ENCODE peak calls at places on chromosomes 5 and 9, in seven cellular contexts. R is Peyer's patch, F is BE2C, I is brain microvascular endothelial cell, G is H1, X is tibial artery, U is OCI-LY7. E is an unnamed sample.
A peak's percentile ranks its signal among the peaks of the same experiment; 100 is the strongest.

GRCh38 chr9:129968690-129969485 is 74.1 kb downstream of the FNBP1 start:
- DNase-seq in R (no peak), F (no peak), I (peak; percentile 21), G (no peak), X (no peak), U (no peak), E (no peak)

GRCh38 chr5:159504106-159504856 is 174.0 kb upstream of the IL12B start:
- DNase-seq in R (no peak), F (no peak), I (peak; percentile 27), G (no peak), X (no peak), U (no peak), E (no peak)

GRCh38 chr5:131413605-131414559 is 150.0 kb downstream of the CDC42SE2 start:
- DNase-seq in R (no peak), F (no peak), I (no peak), G (no peak), X (no peak), U (no peak), E (no peak)

GRCh38 chr5:167576928-167577327 is 714.5 kb upstream of the WWC1 start:
- DNase-seq in R (no peak), F (no peak), I (no peak), G (no peak), X (no peak), U (no peak), E (no peak)

GRCh38 chr5:137101544-137101943 is 397.6 kb downstream of the SPOCK1 start:
- DNase-seq in R (no peak), F (no peak), I (no peak), G (no peak), X (no peak), U (no peak), E (no peak)

GRCh38 chr9:106883030-106883429 is 20.1 kb downstream of the ZNF462 start:
- DNase-seq in R (no peak), F (no peak), I (no peak), G (no peak), X (no peak), U (no peak), E (no peak)

GRCh38 chr5:125065736-125066135 is 319.3 kb upstream of the ZNF608 start:
- DNase-seq in R (no peak), F (no peak), I (no peak), G (no peak), X (no peak), U (no peak), E (no peak)

GRCh38 chr5:147427784-147428401 is 82.0 kb downstream of the DPYSL3 start:
- DNase-seq in R (no peak), F (peak; percentile 30), I (peak; percentile 16), G (no peak), X (no peak), U (no peak), E (no peak)

GRCh38 chr5:91229031-91229623 is 154.0 kb downstream of the ARRDC3 start:
- DNase-seq in R (no peak), F (no peak), I (no peak), G (no peak), X (no peak), U (no peak), E (no peak)

GRCh38 chr5:113054899-113055298 is 78.3 kb downstream of the DCP2 start:
- DNase-seq in R (no peak), F (no peak), I (no peak), G (no peak), X (no peak), U (no peak), E (no peak)

GRCh38 chr5:74318985-74319563 is 321.5 kb downstream of the ENC1 start:
- DNase-seq in R (no peak), F (no peak), I (no peak), G (no peak), X (no peak), U (no peak), E (no peak)

GRCh38 chr9:70000481-70000880 is 43.2 kb upstream of the MAMDC2 start:
- DNase-seq in R (no peak), F (no peak), I (no peak), G (no peak), X (no peak), U (no peak), E (no peak)

GRCh38 chr5:153592081-153592480 is 101.6 kb downstream of the GRIA1 start:
- DNase-seq in R (no peak), F (no peak), I (no peak), G (no peak), X (no peak), U (no peak), E (no peak)

GRCh38 chr5:95617057-95617456 is 2.8 kb upstream of the GPR150 start:
- DNase-seq in R (no peak), F (no peak), I (peak; percentile 79), G (no peak), X (no peak), U (no peak), E (no peak)

GRCh38 chr9:2676466-2676865 is 40.8 kb upstream of the KCNV2 start:
- DNase-seq in R (no peak), F (peak; percentile 43), I (no peak), G (no peak), X (no peak), U (no peak), E (no peak)

GRCh38 chr5:32869216-32869615 is 158.1 kb downstream of the NPR3 start:
- DNase-seq in R (no peak), F (no peak), I (no peak), G (no peak), X (no peak), U (no peak), E (no peak)

GRCh38 chr5:141175933-141176332 is 1.7 kb upstream of the PCDHB8 start:
- DNase-seq in R (no peak), F (no peak), I (no peak), G (no peak), X (no peak), U (no peak), E (no peak)

GRCh38 chr5:141172381-141173204 is at the start of gene PCDHB7:
- DNase-seq in R (no peak), F (peak; percentile 57), I (no peak), G (no peak), X (no peak), U (peak; percentile 26), E (peak; percentile 40)
- H3K4me3 ChIP-seq in R (no peak within 1 kb of the TSS), F (no peak within 1 kb of the TSS), I (no peak within 1 kb of the TSS), G (no peak within 1 kb of the TSS), X (peak within 1 kb of the TSS; percentile 33), U (no peak within 1 kb of the TSS), E (peak within 1 kb of the TSS; percentile 33)

GRCh38 chr5:158163836-158164572 is 305.1 kb upstream of the CLINT1 start:
- DNase-seq in R (no peak), F (no peak), I (no peak), G (no peak), X (no peak), U (no peak), E (no peak)

GRCh38 chr5:158165647-158166046 is 306.7 kb upstream of the CLINT1 start:
- DNase-seq in R (no peak), F (no peak), I (no peak), G (no peak), X (no peak), U (peak; percentile 29), E (no peak)

GRCh38 chr5:158164648-158165047 is 305.7 kb upstream of the CLINT1 start:
- DNase-seq in R (no peak), F (no peak), I (no peak), G (no peak), X (no peak), U (no peak), E (no peak)

GRCh38 chr5:158162479-158162878 is 303.5 kb upstream of the CLINT1 start:
- DNase-seq in R (no peak), F (no peak), I (no peak), G (no peak), X (no peak), U (no peak), E (no peak)

GRCh38 chr5:158162026-158162425 is 303.1 kb upstream of the CLINT1 start:
- DNase-seq in R (no peak), F (no peak), I (no peak), G (no peak), X (no peak), U (no peak), E (no peak)
- TF ChIP-seq CTCF in R (no peak), F (no peak), I (no peak), G (no peak), X (no peak), U (no peak), E (no peak)

GRCh38 chr5:141121985-141122384 is 367 bp downstream of the PCDHB4 start:
- DNase-seq in R (no peak), F (peak; percentile 31), I (no peak), G (no peak), X (no peak), U (no peak), E (no peak)

GRCh38 chr5:141127305-141127704 is 5.7 kb downstream of the PCDHB4 start:
- DNase-seq in R (no peak), F (no peak), I (no peak), G (no peak), X (no peak), U (no peak), E (no peak)

DNA sequence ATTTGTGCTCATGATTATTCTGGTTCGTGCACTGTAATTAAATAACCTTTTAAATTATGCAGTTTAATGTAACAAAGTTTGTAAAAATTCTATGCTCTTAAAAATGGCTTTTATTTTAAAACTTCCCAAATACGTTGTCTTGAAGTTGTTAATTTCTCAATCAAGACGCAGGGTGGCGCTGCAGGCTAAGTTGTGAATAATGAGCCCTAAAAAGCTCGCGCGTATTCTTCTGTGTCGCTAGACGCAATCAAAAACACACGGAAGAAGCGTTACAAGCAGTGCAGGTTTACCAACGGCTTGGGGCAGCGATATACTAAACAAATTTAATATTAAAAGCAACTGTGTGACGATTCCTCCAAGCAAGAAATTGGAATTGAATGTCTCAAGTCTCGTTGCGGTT is at the start of gene PCDHB4:
- DNase-seq in R (no peak), F (peak; percentile 74), I (no peak), G (no peak), X (no peak), U (no peak), E (peak; percentile 45)
- H3K4me3 ChIP-seq in R (peak within 1 kb of the TSS; percentile 18), F (peak within 1 kb of the TSS; percentile 62), I (no peak within 1 kb of the TSS), G (no peak within 1 kb of the TSS), X (peak within 1 kb of the TSS; percentile 41), U (no peak within 1 kb of the TSS), E (peak within 1 kb of the TSS; percentile 31)

DNA sequence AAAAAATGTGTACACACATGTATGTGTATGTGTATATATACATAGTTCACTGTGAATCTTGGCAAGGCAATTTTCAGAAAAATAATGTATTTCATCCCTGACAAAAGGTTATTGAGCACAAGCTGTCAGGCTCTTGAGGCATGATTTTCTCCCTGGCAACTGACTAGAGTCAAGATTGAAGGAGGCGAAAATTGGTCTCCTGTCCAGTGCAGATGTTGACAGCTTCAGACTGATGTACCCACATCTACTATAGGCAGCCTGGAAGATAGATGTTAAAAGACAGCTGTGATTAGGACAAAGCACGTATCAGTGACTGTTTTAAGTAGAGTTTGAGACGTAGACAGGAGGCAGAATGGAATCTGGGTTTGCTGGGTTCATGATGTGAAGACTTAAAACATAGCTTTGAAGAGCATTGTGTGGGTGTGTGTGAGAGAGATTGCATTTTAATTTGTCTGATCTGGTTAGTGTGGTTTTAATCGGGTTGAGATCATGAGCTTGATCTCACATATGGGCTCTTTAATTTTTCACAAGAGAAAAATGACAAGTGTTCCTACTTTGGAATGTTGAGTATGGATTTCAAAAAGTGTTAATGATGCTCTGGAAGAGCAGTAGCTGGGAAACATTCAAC is 39.1 kb downstream of the CTNNA1 start:
- DNase-seq in R (no peak), F (no peak), I (no peak), G (no peak), X (no peak), U (no peak), E (no peak)
- TF ChIP-seq CTCF in R (no peak), F (no peak), I (no peak), G (no peak), X (no peak), U (no peak), E (no peak)

GRCh38 chr5:108857905-108858304 is 110.2 kb downstream of the FER start:
- DNase-seq in R (no peak), F (no peak), I (no peak), G (no peak), X (no peak), U (no peak), E (no peak)

GRCh38 chr5:108858959-108859358 is 111.3 kb downstream of the FER start:
- DNase-seq in R (no peak), F (no peak), I (peak; percentile 8), G (no peak), X (no peak), U (peak; percentile 68), E (no peak)
- H3K4me3 ChIP-seq in R (no peak overlapping the region), F (no peak overlapping the region), I (no peak overlapping the region), G (no peak overlapping the region), X (no peak overlapping the region), U (peak overlapping the region; percentile 35), E (no peak overlapping the region)

E was measured in heart right ventricle.